ENCODE peak calls at places on chromosomes 2 and 18, in five cellular contexts. One of them, this sample, is unnamed. For H3K4me1, the result is how much of the 10 kb centered on the place peaks cover.

GRCh38 chr18:8515142-8515865 is 93.9 kb upstream of the RAB12 start:
- DNase-seq in upper lobe of right lung: no peak
- DNase-seq in aorta: no peak
- DNase-seq in lower lobe of right lung: no peak
- DNase-seq in CD8-positive, alpha-beta memory T cell: no peak
- DNase-seq in this sample: peak

GRCh38 chr18:48623468-48624220 is 84.8 kb downstream of the CTIF start:
- DNase-seq in CD8-positive, alpha-beta memory T cell: no peak
- DNase-seq in upper lobe of right lung: no peak
- DNase-seq in lower lobe of right lung: no peak
- DNase-seq in aorta: no peak
- DNase-seq in this sample: no peak

GRCh38 chr18:74460825-74461224 is 3.7 kb upstream of the DIPK1C start:
- DNase-seq in aorta: no peak
- DNase-seq in upper lobe of right lung: no peak
- DNase-seq in CD8-positive, alpha-beta memory T cell: no peak
- DNase-seq in lower lobe of right lung: no peak
- DNase-seq in this sample: no peak

GRCh38 chr18:55287935-55288868 is 299.8 kb downstream of the TCF4 start:
- DNase-seq in lower lobe of right lung: no peak
- DNase-seq in aorta: no peak
- DNase-seq in CD8-positive, alpha-beta memory T cell: no peak
- DNase-seq in upper lobe of right lung: no peak
- DNase-seq in this sample: no peak

GRCh38 chr2:152509772-152510491 is 175.0 kb downstream of the FMNL2 start:
- DNase-seq in CD8-positive, alpha-beta memory T cell: no peak
- DNase-seq in aorta: no peak
- DNase-seq in lower lobe of right lung: no peak
- DNase-seq in upper lobe of right lung: no peak
- DNase-seq in this sample: no peak

GRCh38 chr2:69612707-69613106 is 30.8 kb downstream of the AAK1 start:
- DNase-seq in upper lobe of right lung: no peak
- DNase-seq in CD8-positive, alpha-beta memory T cell: no peak
- DNase-seq in lower lobe of right lung: no peak
- DNase-seq in aorta: no peak
- DNase-seq in this sample: no peak

GRCh38 chr2:179344280-179344961 is 79.8 kb upstream of the SESTD1 start:
- DNase-seq in upper lobe of right lung: no peak
- DNase-seq in aorta: no peak
- DNase-seq in lower lobe of right lung: no peak
- DNase-seq in CD8-positive, alpha-beta memory T cell: no peak
- DNase-seq in this sample: no peak

GRCh38 chr2:177419274-177419673 is 26.7 kb downstream of the AGPS start:
- DNase-seq in aorta: no peak
- DNase-seq in lower lobe of right lung: no peak
- DNase-seq in upper lobe of right lung: no peak
- DNase-seq in CD8-positive, alpha-beta memory T cell: no peak
- DNase-seq in this sample: no peak

GRCh38 chr2:22110244-22110651 is 986.5 kb downstream of the TDRD15 start:
- DNase-seq in lower lobe of right lung: no peak
- DNase-seq in upper lobe of right lung: no peak
- DNase-seq in CD8-positive, alpha-beta memory T cell: no peak
- DNase-seq in aorta: no peak
- DNase-seq in this sample: no peak

GRCh38 chr2:84492571-84492970 is 23.7 kb upstream of the DNAH6 start:
- DNase-seq in lower lobe of right lung: no peak
- DNase-seq in CD8-positive, alpha-beta memory T cell: no peak
- DNase-seq in upper lobe of right lung: no peak
- DNase-seq in aorta: no peak
- DNase-seq in this sample: no peak

GRCh38 chr2:239942090-239942489 is 83.1 kb downstream of the NDUFA10 start:
- DNase-seq in upper lobe of right lung: peak
- DNase-seq in aorta: peak
- DNase-seq in lower lobe of right lung: peak
- DNase-seq in CD8-positive, alpha-beta memory T cell: no peak
- DNase-seq in this sample: no peak

GRCh38 chr2:197930570-197931278 is 126.3 kb downstream of the PLCL1 start:
- DNase-seq in lower lobe of right lung: no peak
- DNase-seq in CD8-positive, alpha-beta memory T cell: no peak
- DNase-seq in aorta: no peak
- DNase-seq in upper lobe of right lung: no peak
- DNase-seq in this sample: no peak

GRCh38 chr2:232389327-232389726 is 10.8 kb downstream of the ALPP start:
- DNase-seq in lower lobe of right lung: no peak
- DNase-seq in CD8-positive, alpha-beta memory T cell: no peak
- DNase-seq in upper lobe of right lung: no peak
- DNase-seq in aorta: no peak
- DNase-seq in this sample: no peak

GRCh38 chr2:129744649-129745048 is 234.8 kb upstream of the RAB6C start:
- DNase-seq in CD8-positive, alpha-beta memory T cell: no peak
- DNase-seq in aorta: no peak
- DNase-seq in upper lobe of right lung: no peak
- DNase-seq in lower lobe of right lung: no peak
- DNase-seq in this sample: no peak

GRCh38 chr2:121191191-121192170 is 93.5 kb downstream of the TFCP2L1 start:
- DNase-seq in aorta: no peak
- DNase-seq in lower lobe of right lung: peak
- DNase-seq in upper lobe of right lung: no peak
- DNase-seq in CD8-positive, alpha-beta memory T cell: no peak
- DNase-seq in this sample: no peak

GRCh38 chr2:54958717-54959371 is 91.4 kb downstream of the RTN4 start:
- DNase-seq in aorta: no peak
- DNase-seq in upper lobe of right lung: no peak
- DNase-seq in CD8-positive, alpha-beta memory T cell: no peak
- DNase-seq in lower lobe of right lung: no peak
- DNase-seq in this sample: no peak

GRCh38 chr2:75524276-75524911 is 36.3 kb downstream of the EVA1A start:
- DNase-seq in aorta: no peak
- DNase-seq in CD8-positive, alpha-beta memory T cell: no peak
- DNase-seq in lower lobe of right lung: no peak
- DNase-seq in upper lobe of right lung: no peak
- DNase-seq in this sample: no peak

GRCh38 chr2:75523313-75524275 is 37.1 kb downstream of the EVA1A start:
- DNase-seq in upper lobe of right lung: no peak
- DNase-seq in lower lobe of right lung: no peak
- DNase-seq in CD8-positive, alpha-beta memory T cell: no peak
- DNase-seq in aorta: no peak
- DNase-seq in this sample: no peak

GRCh38 chr2:75521225-75521872 is 39.4 kb downstream of the EVA1A start:
- DNase-seq in lower lobe of right lung: no peak
- DNase-seq in CD8-positive, alpha-beta memory T cell: no peak
- DNase-seq in aorta: no peak
- DNase-seq in upper lobe of right lung: no peak
- DNase-seq in this sample: no peak

GRCh38 chr2:75519843-75520242 is 40.9 kb downstream of the EVA1A start:
- DNase-seq in aorta: no peak
- DNase-seq in CD8-positive, alpha-beta memory T cell: no peak
- DNase-seq in upper lobe of right lung: no peak
- DNase-seq in lower lobe of right lung: no peak
- DNase-seq in this sample: no peak

DNA sequence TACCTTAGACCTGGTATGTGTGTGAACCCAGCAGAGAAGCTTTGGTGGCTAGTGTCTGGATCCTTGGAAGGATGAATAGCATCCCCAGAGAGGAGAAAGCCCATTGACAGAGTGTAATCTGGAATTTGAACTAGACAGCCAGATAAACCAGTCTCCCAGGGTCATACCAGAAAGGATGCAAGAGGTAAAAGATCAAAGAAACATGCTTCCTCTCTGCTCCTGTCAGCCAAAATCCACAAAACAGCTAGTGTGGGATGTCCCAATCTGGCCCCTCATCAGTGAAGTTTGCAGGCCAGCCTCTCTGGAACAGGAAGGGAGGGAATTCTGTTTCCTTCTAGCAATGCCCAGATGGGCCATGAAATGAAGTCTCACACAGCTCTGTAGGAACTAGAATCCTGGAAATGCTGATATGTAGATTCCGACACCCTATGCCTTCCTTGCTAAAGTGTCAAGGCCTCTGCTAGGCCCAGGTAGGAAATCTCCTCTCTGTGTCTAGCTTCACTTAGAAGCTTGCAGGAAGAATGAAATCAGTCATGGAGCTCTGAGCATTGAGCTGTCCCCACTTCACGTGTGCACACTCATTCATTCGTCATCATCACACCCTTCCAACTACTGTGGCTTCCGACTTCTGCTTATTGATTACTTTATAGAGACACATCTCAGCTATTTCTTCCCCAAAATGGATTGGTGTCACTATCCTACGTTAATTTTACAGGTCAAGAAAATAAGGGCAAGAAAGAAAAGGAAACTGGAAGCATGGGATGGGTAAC is 38.0 kb downstream of the EVA1A start:
- DNase-seq in aorta: no peak
- DNase-seq in upper lobe of right lung: no peak
- DNase-seq in lower lobe of right lung: no peak
- DNase-seq in CD8-positive, alpha-beta memory T cell: no peak
- DNase-seq in this sample: no peak
- H3K4me1 ChIP-seq in aorta: under half
- H3K4me1 ChIP-seq in upper lobe of right lung: under half
- H3K4me1 ChIP-seq in lower lobe of right lung: under half
- H3K4me1 ChIP-seq in CD8-positive, alpha-beta memory T cell: under half
- H3K4me1 ChIP-seq in this sample: under half

DNA sequence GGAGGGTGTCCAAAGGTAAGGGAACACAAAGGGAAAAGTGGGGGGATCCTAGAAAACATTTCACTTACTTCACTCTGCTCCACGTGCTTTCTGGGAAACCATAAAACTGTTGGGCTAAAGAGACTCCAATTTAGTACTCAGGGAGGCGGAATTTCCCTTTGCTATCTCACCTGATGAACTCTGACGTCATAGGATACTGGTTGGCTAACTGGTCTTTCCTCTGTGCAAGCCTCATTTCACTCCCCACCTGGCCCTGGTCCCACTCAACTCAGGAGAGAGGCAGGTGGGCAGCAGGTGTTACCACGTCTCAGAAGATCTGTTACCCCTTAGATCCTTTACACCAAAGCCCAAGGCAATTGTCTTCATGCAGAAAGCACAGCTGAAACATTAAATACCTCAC is 51.8 kb upstream of the PMAIP1 start:
- DNase-seq in upper lobe of right lung: no peak
- DNase-seq in aorta: no peak
- DNase-seq in CD8-positive, alpha-beta memory T cell: no peak
- DNase-seq in lower lobe of right lung: no peak
- DNase-seq in this sample: no peak
- H3K4me3 ChIP-seq in upper lobe of right lung: no peak
- H3K4me3 ChIP-seq in aorta: no peak
- H3K4me3 ChIP-seq in CD8-positive, alpha-beta memory T cell: no peak
- H3K4me3 ChIP-seq in lower lobe of right lung: no peak
- H3K4me3 ChIP-seq in this sample: no peak

DNA sequence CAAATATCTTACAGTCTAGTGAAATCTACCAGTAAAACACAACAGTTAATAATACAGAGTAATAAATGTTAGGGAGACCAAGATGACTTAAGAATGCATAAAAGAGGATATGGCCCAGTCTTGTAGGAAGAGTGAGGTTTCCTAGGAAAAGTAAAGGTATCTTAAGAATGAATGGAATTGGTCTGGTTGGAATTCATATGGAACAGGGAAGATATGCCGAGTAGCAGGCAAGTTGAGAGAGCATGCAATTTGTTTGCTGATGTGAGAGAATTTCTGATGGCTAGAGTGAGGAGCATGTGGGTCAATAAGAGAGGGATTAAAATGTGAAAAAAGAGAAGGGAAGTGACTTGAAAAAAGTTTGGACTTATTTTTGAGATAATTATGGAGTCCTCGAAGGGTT is 512.9 kb upstream of the ZEB2 start:
- DNase-seq in lower lobe of right lung: no peak
- DNase-seq in CD8-positive, alpha-beta memory T cell: no peak
- DNase-seq in aorta: no peak
- DNase-seq in upper lobe of right lung: no peak
- DNase-seq in this sample: no peak
- H3K4me1 ChIP-seq in lower lobe of right lung: under half
- H3K4me1 ChIP-seq in CD8-positive, alpha-beta memory T cell: under half
- H3K4me1 ChIP-seq in aorta: under half
- H3K4me1 ChIP-seq in upper lobe of right lung: under half
- H3K4me1 ChIP-seq in this sample: under half

GRCh38 chr2:25018681-25019080 is 23.2 kb upstream of the EFR3B start:
- DNase-seq in aorta: no peak
- DNase-seq in lower lobe of right lung: no peak
- DNase-seq in CD8-positive, alpha-beta memory T cell: no peak
- DNase-seq in upper lobe of right lung: no peak
- DNase-seq in this sample: no peak
- H3K4me3 ChIP-seq in aorta: no peak
- H3K4me3 ChIP-seq in lower lobe of right lung: no peak
- H3K4me3 ChIP-seq in CD8-positive, alpha-beta memory T cell: no peak
- H3K4me3 ChIP-seq in upper lobe of right lung: no peak
- H3K4me3 ChIP-seq in this sample: no peak

DNA sequence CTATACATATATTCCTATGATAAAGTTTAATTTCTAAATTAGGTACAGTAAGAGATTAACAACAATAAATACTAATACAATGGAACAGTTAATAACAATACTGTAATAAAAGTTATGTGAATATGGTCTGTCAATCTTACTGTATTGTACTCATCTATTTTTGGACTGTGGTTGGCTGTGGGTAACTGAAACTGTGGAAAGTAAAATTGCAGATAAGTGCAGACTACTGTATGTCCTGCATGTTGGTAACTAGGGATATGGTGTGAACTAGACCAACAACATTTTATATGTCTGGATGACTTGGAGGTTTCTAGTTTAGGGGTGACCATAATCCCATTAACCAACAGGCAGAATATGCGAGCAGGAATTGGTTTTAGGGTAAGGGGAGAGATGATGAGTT is 23.3 kb downstream of the PHLPP1 start:
- DNase-seq in CD8-positive, alpha-beta memory T cell: no peak
- DNase-seq in lower lobe of right lung: no peak
- DNase-seq in aorta: no peak
- DNase-seq in upper lobe of right lung: no peak
- DNase-seq in this sample: no peak
- H3K4me1 ChIP-seq in CD8-positive, alpha-beta memory T cell: under half
- H3K4me1 ChIP-seq in lower lobe of right lung: under half
- H3K4me1 ChIP-seq in aorta: under half
- H3K4me1 ChIP-seq in upper lobe of right lung: under half
- H3K4me1 ChIP-seq in this sample: under half

DNA sequence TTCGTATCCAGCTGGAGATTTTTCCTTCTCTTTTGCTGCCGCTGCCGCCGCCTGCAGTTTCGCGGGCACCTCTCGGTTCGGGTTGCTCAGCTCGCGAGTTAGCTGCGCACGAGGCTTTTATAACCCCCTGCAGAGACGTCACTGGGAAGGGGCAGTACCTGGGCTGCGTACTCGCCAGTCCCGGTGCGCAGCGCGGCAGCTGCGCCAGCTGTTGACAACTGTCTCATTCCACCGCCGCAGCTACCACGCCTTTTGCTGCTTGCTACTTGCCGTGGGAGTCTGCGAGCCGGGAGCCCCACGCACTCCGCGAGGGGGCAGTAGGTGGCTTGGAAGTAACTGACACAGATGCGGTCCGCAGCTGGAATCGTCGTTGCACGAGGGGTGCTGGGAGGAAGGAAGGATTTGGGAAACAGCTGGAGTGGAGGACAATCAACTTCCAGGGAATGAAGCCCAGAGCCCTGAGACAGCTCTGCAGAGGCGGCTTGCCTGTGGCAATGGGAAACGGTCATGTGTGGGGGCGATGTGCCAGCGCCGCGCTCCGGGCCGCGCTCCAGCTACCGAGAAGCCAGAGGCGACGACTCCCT is at the start of gene TACR1:
- DNase-seq in CD8-positive, alpha-beta memory T cell: no peak
- DNase-seq in aorta: peak
- DNase-seq in upper lobe of right lung: peak
- DNase-seq in lower lobe of right lung: peak
- DNase-seq in this sample: no peak
- H3K4me3 ChIP-seq in CD8-positive, alpha-beta memory T cell: no peak
- H3K4me3 ChIP-seq in aorta: peak
- H3K4me3 ChIP-seq in upper lobe of right lung: peak
- H3K4me3 ChIP-seq in lower lobe of right lung: peak
- H3K4me3 ChIP-seq in this sample: peak

This sample was measured in vagina.